ENCODE peak calls at places on chromosome 14, in eight cellular contexts. One of them, this sample, is unnamed.

GRCh38 chr14:103220982-103221641 is 97.9 kb downstream of the TNFAIP2 start:
- DNase-seq in endothelial cell of umbilical vein: no peak
- DNase-seq in cardiac fibroblast: no peak
- DNase-seq in endothelial cell: no peak
- DNase-seq in lower leg skin: no peak
- DNase-seq in choroid plexus epithelial cell: no peak
- DNase-seq in fibroblast of mammary gland: no peak
- DNase-seq in upper lobe of right lung: no peak
- DNase-seq in this sample: no peak

GRCh38 chr14:87286826-87287225 is 706.2 kb downstream of the GALC start:
- DNase-seq in endothelial cell of umbilical vein: no peak
- DNase-seq in cardiac fibroblast: no peak
- DNase-seq in endothelial cell: no peak
- DNase-seq in lower leg skin: no peak
- DNase-seq in choroid plexus epithelial cell: no peak
- DNase-seq in fibroblast of mammary gland: no peak
- DNase-seq in upper lobe of right lung: no peak
- DNase-seq in this sample: no peak

GRCh38 chr14:102736956-102737355 is 40.3 kb upstream of the TRAF3 start:
- DNase-seq in endothelial cell of umbilical vein: no peak
- DNase-seq in cardiac fibroblast: no peak
- DNase-seq in endothelial cell: no peak
- DNase-seq in lower leg skin: no peak
- DNase-seq in choroid plexus epithelial cell: no peak
- DNase-seq in fibroblast of mammary gland: no peak
- DNase-seq in upper lobe of right lung: no peak
- DNase-seq in this sample: no peak

GRCh38 chr14:50953497-50953896 is 9.2 kb upstream of the PYGL start:
- DNase-seq in endothelial cell of umbilical vein: no peak
- DNase-seq in cardiac fibroblast: no peak
- DNase-seq in endothelial cell: no peak
- DNase-seq in lower leg skin: no peak
- DNase-seq in choroid plexus epithelial cell: no peak
- DNase-seq in fibroblast of mammary gland: no peak
- DNase-seq in upper lobe of right lung: no peak
- DNase-seq in this sample: no peak

GRCh38 chr14:54840798-54841197 is 61.8 kb downstream of the GCH1 start:
- DNase-seq in endothelial cell of umbilical vein: no peak
- DNase-seq in cardiac fibroblast: no peak
- DNase-seq in endothelial cell: no peak
- DNase-seq in lower leg skin: no peak
- DNase-seq in choroid plexus epithelial cell: no peak
- DNase-seq in fibroblast of mammary gland: no peak
- DNase-seq in upper lobe of right lung: no peak
- DNase-seq in this sample: no peak

GRCh38 chr14:59771577-59771976 is 99.0 kb downstream of the RTN1 start:
- DNase-seq in endothelial cell of umbilical vein: peak
- DNase-seq in cardiac fibroblast: peak
- DNase-seq in endothelial cell: no peak
- DNase-seq in lower leg skin: no peak
- DNase-seq in choroid plexus epithelial cell: peak
- DNase-seq in fibroblast of mammary gland: peak
- DNase-seq in upper lobe of right lung: no peak
- DNase-seq in this sample: no peak

GRCh38 chr14:64994540-64994939 is 7.8 kb downstream of the FNTB start:
- DNase-seq in endothelial cell of umbilical vein: no peak
- DNase-seq in cardiac fibroblast: no peak
- DNase-seq in endothelial cell: no peak
- DNase-seq in lower leg skin: no peak
- DNase-seq in choroid plexus epithelial cell: no peak
- DNase-seq in fibroblast of mammary gland: no peak
- DNase-seq in upper lobe of right lung: no peak
- DNase-seq in this sample: no peak

GRCh38 chr14:68935761-68936209 is 43.3 kb downstream of the ACTN1 start:
- DNase-seq in endothelial cell of umbilical vein: peak
- DNase-seq in cardiac fibroblast: no peak
- DNase-seq in endothelial cell: no peak
- DNase-seq in lower leg skin: no peak
- DNase-seq in choroid plexus epithelial cell: peak
- DNase-seq in fibroblast of mammary gland: peak
- DNase-seq in upper lobe of right lung: no peak
- DNase-seq in this sample: no peak

GRCh38 chr14:68716698-68717097 is 76.2 kb downstream of the ZFP36L1 start:
- DNase-seq in endothelial cell of umbilical vein: no peak
- DNase-seq in cardiac fibroblast: no peak
- DNase-seq in endothelial cell: no peak
- DNase-seq in lower leg skin: no peak
- DNase-seq in choroid plexus epithelial cell: no peak
- DNase-seq in fibroblast of mammary gland: no peak
- DNase-seq in upper lobe of right lung: no peak
- DNase-seq in this sample: no peak

GRCh38 chr14:54564071-54564798 is 2.7 kb upstream of the SAMD4A start:
- DNase-seq in endothelial cell of umbilical vein: peak
- DNase-seq in cardiac fibroblast: peak
- DNase-seq in endothelial cell: no peak
- DNase-seq in lower leg skin: no peak
- DNase-seq in choroid plexus epithelial cell: peak
- DNase-seq in fibroblast of mammary gland: peak
- DNase-seq in upper lobe of right lung: no peak
- DNase-seq in this sample: no peak

GRCh38 chr14:55340482-55340881 is 69.3 kb downstream of the FBXO34 start:
- DNase-seq in endothelial cell of umbilical vein: no peak
- DNase-seq in cardiac fibroblast: no peak
- DNase-seq in endothelial cell: no peak
- DNase-seq in lower leg skin: no peak
- DNase-seq in choroid plexus epithelial cell: no peak
- DNase-seq in fibroblast of mammary gland: no peak
- DNase-seq in upper lobe of right lung: no peak
- DNase-seq in this sample: no peak

GRCh38 chr14:92880851-92881250 is 42.1 kb upstream of the CHGA start:
- DNase-seq in endothelial cell of umbilical vein: peak
- DNase-seq in cardiac fibroblast: peak
- DNase-seq in endothelial cell: no peak
- DNase-seq in lower leg skin: no peak
- DNase-seq in choroid plexus epithelial cell: peak
- DNase-seq in fibroblast of mammary gland: peak
- DNase-seq in upper lobe of right lung: no peak
- DNase-seq in this sample: no peak

GRCh38 chr14:74221741-74222140 is 17.5 kb upstream of the VSX2 start:
- DNase-seq in endothelial cell of umbilical vein: no peak
- DNase-seq in cardiac fibroblast: no peak
- DNase-seq in endothelial cell: no peak
- DNase-seq in lower leg skin: no peak
- DNase-seq in choroid plexus epithelial cell: no peak
- DNase-seq in fibroblast of mammary gland: no peak
- DNase-seq in upper lobe of right lung: peak
- DNase-seq in this sample: no peak

GRCh38 chr14:58833634-58834378 is 196.0 kb downstream of the DACT1 start:
- DNase-seq in endothelial cell of umbilical vein: no peak
- DNase-seq in cardiac fibroblast: no peak
- DNase-seq in endothelial cell: no peak
- DNase-seq in lower leg skin: no peak
- DNase-seq in choroid plexus epithelial cell: no peak
- DNase-seq in fibroblast of mammary gland: no peak
- DNase-seq in upper lobe of right lung: peak
- DNase-seq in this sample: no peak

GRCh38 chr14:105491366-105492006 is 440 bp downstream of the TEDC1 start:
- DNase-seq in endothelial cell of umbilical vein: peak
- DNase-seq in cardiac fibroblast: peak
- DNase-seq in endothelial cell: peak
- DNase-seq in lower leg skin: peak
- DNase-seq in choroid plexus epithelial cell: peak
- DNase-seq in fibroblast of mammary gland: peak
- DNase-seq in upper lobe of right lung: peak
- DNase-seq in this sample: peak

GRCh38 chr14:37890095-37890494 is 294.7 kb downstream of the TTC6 start:
- DNase-seq in endothelial cell of umbilical vein: no peak
- DNase-seq in cardiac fibroblast: no peak
- DNase-seq in endothelial cell: no peak
- DNase-seq in lower leg skin: no peak
- DNase-seq in choroid plexus epithelial cell: peak
- DNase-seq in fibroblast of mammary gland: no peak
- DNase-seq in upper lobe of right lung: no peak
- DNase-seq in this sample: no peak

GRCh38 chr14:56159066-56159465 is 40.9 kb downstream of the PELI2 start:
- DNase-seq in endothelial cell of umbilical vein: no peak
- DNase-seq in cardiac fibroblast: no peak
- DNase-seq in endothelial cell: no peak
- DNase-seq in lower leg skin: no peak
- DNase-seq in choroid plexus epithelial cell: no peak
- DNase-seq in fibroblast of mammary gland: no peak
- DNase-seq in upper lobe of right lung: no peak
- DNase-seq in this sample: no peak

DNA sequence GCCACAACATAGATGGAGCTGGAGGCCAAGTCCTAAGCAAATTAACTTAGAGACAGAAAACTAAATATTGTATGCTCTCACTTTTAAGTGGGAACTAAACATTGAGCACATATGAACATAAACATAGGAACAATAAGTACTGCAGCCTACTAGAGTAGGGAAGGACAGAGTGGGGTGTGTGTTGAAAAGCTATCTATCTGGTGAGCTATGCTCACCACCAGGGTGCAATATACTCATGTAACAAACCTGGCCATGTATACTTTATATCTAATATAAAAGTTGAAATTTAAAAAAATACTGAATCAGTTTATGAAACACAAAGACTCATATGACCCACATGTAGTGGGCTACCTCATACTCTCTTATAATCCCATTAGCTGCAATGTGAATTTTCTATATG is 1305.0 kb downstream of the LRFN5 start:
- DNase-seq in endothelial cell of umbilical vein: no peak
- DNase-seq in cardiac fibroblast: no peak
- DNase-seq in endothelial cell: no peak
- DNase-seq in lower leg skin: no peak
- DNase-seq in choroid plexus epithelial cell: peak
- DNase-seq in fibroblast of mammary gland: peak
- DNase-seq in upper lobe of right lung: no peak
- DNase-seq in this sample: no peak
- TF ChIP-seq CTCF in endothelial cell of umbilical vein: no peak
- TF ChIP-seq CTCF in cardiac fibroblast: no peak
- TF ChIP-seq CTCF in endothelial cell: peak
- TF ChIP-seq CTCF in lower leg skin: no peak
- TF ChIP-seq CTCF in choroid plexus epithelial cell: peak
- TF ChIP-seq CTCF in fibroblast of mammary gland: peak
- TF ChIP-seq CTCF in upper lobe of right lung: no peak
- TF ChIP-seq CTCF in this sample: peak

GRCh38 chr14:21723431-21724045 is 49.9 kb upstream of the OR4E1 start:
- DNase-seq in endothelial cell of umbilical vein: no peak
- DNase-seq in cardiac fibroblast: peak
- DNase-seq in endothelial cell: peak
- DNase-seq in lower leg skin: no peak
- DNase-seq in choroid plexus epithelial cell: peak
- DNase-seq in fibroblast of mammary gland: peak
- DNase-seq in upper lobe of right lung: no peak
- DNase-seq in this sample: peak
- TF ChIP-seq CTCF in endothelial cell of umbilical vein: peak
- TF ChIP-seq CTCF in cardiac fibroblast: peak
- TF ChIP-seq CTCF in endothelial cell: peak
- TF ChIP-seq CTCF in lower leg skin: no peak
- TF ChIP-seq CTCF in choroid plexus epithelial cell: peak
- TF ChIP-seq CTCF in fibroblast of mammary gland: peak
- TF ChIP-seq CTCF in upper lobe of right lung: no peak
- TF ChIP-seq CTCF in this sample: peak

GRCh38 chr14:48693793-48694192 is 892.4 kb downstream of the RPS29 start:
- DNase-seq in endothelial cell of umbilical vein: no peak
- DNase-seq in cardiac fibroblast: no peak
- DNase-seq in endothelial cell: no peak
- DNase-seq in lower leg skin: no peak
- DNase-seq in choroid plexus epithelial cell: no peak
- DNase-seq in fibroblast of mammary gland: no peak
- DNase-seq in upper lobe of right lung: no peak
- DNase-seq in this sample: no peak

GRCh38 chr14:48686650-48687049 is 899.5 kb downstream of the RPS29 start:
- DNase-seq in endothelial cell of umbilical vein: no peak
- DNase-seq in cardiac fibroblast: no peak
- DNase-seq in endothelial cell: no peak
- DNase-seq in lower leg skin: no peak
- DNase-seq in choroid plexus epithelial cell: no peak
- DNase-seq in fibroblast of mammary gland: no peak
- DNase-seq in upper lobe of right lung: no peak
- DNase-seq in this sample: no peak

GRCh38 chr14:48690349-48690748 is 895.8 kb downstream of the RPS29 start:
- DNase-seq in endothelial cell of umbilical vein: no peak
- DNase-seq in cardiac fibroblast: no peak
- DNase-seq in endothelial cell: no peak
- DNase-seq in lower leg skin: no peak
- DNase-seq in choroid plexus epithelial cell: peak
- DNase-seq in fibroblast of mammary gland: no peak
- DNase-seq in upper lobe of right lung: no peak
- DNase-seq in this sample: no peak
- TF ChIP-seq CTCF in endothelial cell of umbilical vein: no peak
- TF ChIP-seq CTCF in cardiac fibroblast: no peak
- TF ChIP-seq CTCF in endothelial cell: no peak
- TF ChIP-seq CTCF in lower leg skin: no peak
- TF ChIP-seq CTCF in choroid plexus epithelial cell: no peak
- TF ChIP-seq CTCF in fibroblast of mammary gland: no peak
- TF ChIP-seq CTCF in upper lobe of right lung: no peak
- TF ChIP-seq CTCF in this sample: peak

GRCh38 chr14:71011479-71011878 is 104.2 kb downstream of the PCNX1 start:
- DNase-seq in endothelial cell of umbilical vein: peak
- DNase-seq in cardiac fibroblast: peak
- DNase-seq in endothelial cell: no peak
- DNase-seq in lower leg skin: no peak
- DNase-seq in choroid plexus epithelial cell: peak
- DNase-seq in fibroblast of mammary gland: no peak
- DNase-seq in upper lobe of right lung: no peak
- DNase-seq in this sample: no peak
- TF ChIP-seq CTCF in endothelial cell of umbilical vein: no peak
- TF ChIP-seq CTCF in cardiac fibroblast: peak
- TF ChIP-seq CTCF in endothelial cell: no peak
- TF ChIP-seq CTCF in lower leg skin: no peak
- TF ChIP-seq CTCF in choroid plexus epithelial cell: peak
- TF ChIP-seq CTCF in fibroblast of mammary gland: peak
- TF ChIP-seq CTCF in upper lobe of right lung: peak
- TF ChIP-seq CTCF in this sample: peak

GRCh38 chr14:90114554-90114953 is 52.8 kb downstream of the KCNK13 start:
- DNase-seq in endothelial cell of umbilical vein: no peak
- DNase-seq in cardiac fibroblast: no peak
- DNase-seq in endothelial cell: peak
- DNase-seq in lower leg skin: no peak
- DNase-seq in choroid plexus epithelial cell: no peak
- DNase-seq in fibroblast of mammary gland: no peak
- DNase-seq in upper lobe of right lung: no peak
- DNase-seq in this sample: no peak

GRCh38 chr14:90107789-90108188 is 46.0 kb downstream of the KCNK13 start:
- DNase-seq in endothelial cell of umbilical vein: no peak
- DNase-seq in cardiac fibroblast: no peak
- DNase-seq in endothelial cell: no peak
- DNase-seq in lower leg skin: no peak
- DNase-seq in choroid plexus epithelial cell: no peak
- DNase-seq in fibroblast of mammary gland: no peak
- DNase-seq in upper lobe of right lung: no peak
- DNase-seq in this sample: no peak

GRCh38 chr14:90105756-90106155 is 44.0 kb downstream of the KCNK13 start:
- DNase-seq in endothelial cell of umbilical vein: no peak
- DNase-seq in cardiac fibroblast: peak
- DNase-seq in endothelial cell: no peak
- DNase-seq in lower leg skin: no peak
- DNase-seq in choroid plexus epithelial cell: peak
- DNase-seq in fibroblast of mammary gland: no peak
- DNase-seq in upper lobe of right lung: no peak
- DNase-seq in this sample: no peak

GRCh38 chr14:90111895-90112534 is 50.2 kb downstream of the KCNK13 start:
- DNase-seq in endothelial cell of umbilical vein: no peak
- DNase-seq in cardiac fibroblast: peak
- DNase-seq in endothelial cell: no peak
- DNase-seq in lower leg skin: no peak
- DNase-seq in choroid plexus epithelial cell: peak
- DNase-seq in fibroblast of mammary gland: peak
- DNase-seq in upper lobe of right lung: no peak
- DNase-seq in this sample: no peak

GRCh38 chr14:90109858-90110257 is 48.1 kb downstream of the KCNK13 start:
- DNase-seq in endothelial cell of umbilical vein: no peak
- DNase-seq in cardiac fibroblast: peak
- DNase-seq in endothelial cell: peak
- DNase-seq in lower leg skin: no peak
- DNase-seq in choroid plexus epithelial cell: no peak
- DNase-seq in fibroblast of mammary gland: no peak
- DNase-seq in upper lobe of right lung: no peak
- DNase-seq in this sample: no peak
- TF ChIP-seq CTCF in endothelial cell of umbilical vein: peak
- TF ChIP-seq CTCF in cardiac fibroblast: peak
- TF ChIP-seq CTCF in endothelial cell: no peak
- TF ChIP-seq CTCF in lower leg skin: no peak
- TF ChIP-seq CTCF in choroid plexus epithelial cell: peak
- TF ChIP-seq CTCF in fibroblast of mammary gland: peak
- TF ChIP-seq CTCF in upper lobe of right lung: no peak
- TF ChIP-seq CTCF in this sample: peak

This sample was measured in neural crest cell.